ENCODE peak calls at places on chromosomes 11 and 22, in six cellular contexts. One of them, this sample, is unnamed.

GRCh38 chr11:67261942-67262681 is 4.2 kb upstream of the GRK2 start:
- DNase-seq in H9: no peak
- DNase-seq in IMR-90: no peak
- DNase-seq in mesendoderm: peak
- DNase-seq in neuronal stem cell: no peak
- DNase-seq in H1: no peak
- DNase-seq in this sample: no peak

GRCh38 chr11:17267576-17267975 is 9.0 kb upstream of the NUCB2 start:
- DNase-seq in neuronal stem cell: no peak
- DNase-seq in H1: no peak
- DNase-seq in H9: no peak
- DNase-seq in mesendoderm: peak
- DNase-seq in IMR-90: peak
- DNase-seq in this sample: peak

GRCh38 chr11:72686639-72687215 is 12.5 kb upstream of the PDE2A start:
- DNase-seq in neuronal stem cell: no peak
- DNase-seq in mesendoderm: no peak
- DNase-seq in H1: no peak
- DNase-seq in H9: no peak
- DNase-seq in IMR-90: peak
- DNase-seq in this sample: no peak

GRCh38 chr11:1763796-1764661 is at the start of gene CTSD:
- DNase-seq in IMR-90: peak
- DNase-seq in H1: peak
- DNase-seq in H9: peak
- DNase-seq in neuronal stem cell: peak
- DNase-seq in mesendoderm: peak
- DNase-seq in this sample: peak

GRCh38 chr11:95341246-95341645 is 110.2 kb upstream of the SESN3 start:
- DNase-seq in neuronal stem cell: no peak
- DNase-seq in H9: no peak
- DNase-seq in IMR-90: no peak
- DNase-seq in mesendoderm: no peak
- DNase-seq in H1: no peak
- DNase-seq in this sample: no peak

GRCh38 chr11:10930224-10930960 is 72.5 kb upstream of the ZBED5 start:
- DNase-seq in mesendoderm: peak
- DNase-seq in neuronal stem cell: no peak
- DNase-seq in IMR-90: peak
- DNase-seq in H9: no peak
- DNase-seq in H1: no peak
- DNase-seq in this sample: peak

GRCh38 chr22:49398646-49399045 is 429.0 kb downstream of the BRD1 start:
- DNase-seq in mesendoderm: no peak
- DNase-seq in H1: no peak
- DNase-seq in neuronal stem cell: no peak
- DNase-seq in IMR-90: no peak
- DNase-seq in H9: peak
- DNase-seq in this sample: no peak

GRCh38 chr11:34682822-34683221 is 61.9 kb downstream of the EHF start:
- DNase-seq in H9: no peak
- DNase-seq in mesendoderm: peak
- DNase-seq in H1: no peak
- DNase-seq in neuronal stem cell: no peak
- DNase-seq in IMR-90: peak
- DNase-seq in this sample: peak

GRCh38 chr22:40747361-40747760 is 68.1 kb downstream of the MCHR1 start:
- DNase-seq in H1: no peak
- DNase-seq in mesendoderm: no peak
- DNase-seq in neuronal stem cell: no peak
- DNase-seq in IMR-90: no peak
- DNase-seq in H9: no peak
- DNase-seq in this sample: no peak

GRCh38 chr22:36337365-36338130 is 50.2 kb downstream of the MYH9 start:
- DNase-seq in H9: no peak
- DNase-seq in H1: no peak
- DNase-seq in neuronal stem cell: no peak
- DNase-seq in IMR-90: no peak
- DNase-seq in mesendoderm: no peak
- DNase-seq in this sample: no peak

GRCh38 chr22:42794551-42795510 is 62.2 kb downstream of the ARFGAP3 start:
- DNase-seq in neuronal stem cell: no peak
- DNase-seq in IMR-90: no peak
- DNase-seq in H1: no peak
- DNase-seq in mesendoderm: peak
- DNase-seq in H9: peak
- DNase-seq in this sample: peak

GRCh38 chr11:35511666-35512065 is 13.8 kb downstream of the PAMR1 start:
- DNase-seq in neuronal stem cell: no peak
- DNase-seq in H9: no peak
- DNase-seq in mesendoderm: peak
- DNase-seq in H1: no peak
- DNase-seq in IMR-90: peak
- DNase-seq in this sample: peak

GRCh38 chr11:63906087-63906486 is 10.9 kb downstream of the RCOR2 start:
- DNase-seq in H1: no peak
- DNase-seq in mesendoderm: no peak
- DNase-seq in neuronal stem cell: no peak
- DNase-seq in H9: no peak
- DNase-seq in IMR-90: no peak
- DNase-seq in this sample: no peak

GRCh38 chr22:20777420-20778177 is 3.7 kb downstream of the SERPIND1 start:
- DNase-seq in H1: no peak
- DNase-seq in mesendoderm: peak
- DNase-seq in neuronal stem cell: no peak
- DNase-seq in IMR-90: peak
- DNase-seq in H9: no peak
- DNase-seq in this sample: peak

GRCh38 chr11:122882809-122883681 is 486 bp downstream of the JHY start:
- DNase-seq in mesendoderm: peak
- DNase-seq in H1: peak
- DNase-seq in H9: peak
- DNase-seq in neuronal stem cell: peak
- DNase-seq in IMR-90: peak
- DNase-seq in this sample: peak

GRCh38 chr11:10771457-10771856 is 20.4 kb downstream of the CTR9 start:
- DNase-seq in IMR-90: no peak
- DNase-seq in H1: no peak
- DNase-seq in H9: no peak
- DNase-seq in neuronal stem cell: no peak
- DNase-seq in mesendoderm: no peak
- DNase-seq in this sample: no peak

GRCh38 chr22:17201285-17201945 is 17.8 kb downstream of the ADA2 start:
- DNase-seq in H1: no peak
- DNase-seq in mesendoderm: peak
- DNase-seq in H9: no peak
- DNase-seq in neuronal stem cell: no peak
- DNase-seq in IMR-90: peak
- DNase-seq in this sample: peak

GRCh38 chr22:24976442-24977218 is 24.1 kb downstream of the KIAA1671 start:
- DNase-seq in IMR-90: no peak
- DNase-seq in H1: no peak
- DNase-seq in mesendoderm: no peak
- DNase-seq in neuronal stem cell: no peak
- DNase-seq in H9: no peak
- DNase-seq in this sample: no peak

GRCh38 chr22:38202437-38203089 is 769 bp downstream of the MAFF start:
- DNase-seq in neuronal stem cell: no peak
- DNase-seq in H1: peak
- DNase-seq in IMR-90: peak
- DNase-seq in mesendoderm: peak
- DNase-seq in H9: peak
- DNase-seq in this sample: peak

GRCh38 chr11:85948884-85949283 is 93.7 kb downstream of the CCDC83 start:
- DNase-seq in H1: no peak
- DNase-seq in H9: no peak
- DNase-seq in mesendoderm: no peak
- DNase-seq in neuronal stem cell: no peak
- DNase-seq in IMR-90: peak
- DNase-seq in this sample: no peak

GRCh38 chr11:71302911-71303310 is 50.5 kb upstream of the SHANK2 start:
- DNase-seq in H1: peak
- DNase-seq in mesendoderm: peak
- DNase-seq in neuronal stem cell: no peak
- DNase-seq in IMR-90: no peak
- DNase-seq in H9: peak
- DNase-seq in this sample: peak

GRCh38 chr11:35563413-35564245 is 38.2 kb upstream of the PAMR1 start:
- DNase-seq in neuronal stem cell: no peak
- DNase-seq in IMR-90: peak
- DNase-seq in H9: no peak
- DNase-seq in mesendoderm: no peak
- DNase-seq in H1: no peak
- DNase-seq in this sample: no peak

GRCh38 chr22:23569716-23570115 is 10.4 kb downstream of the IGLL1 start:
- DNase-seq in H9: no peak
- DNase-seq in mesendoderm: no peak
- DNase-seq in neuronal stem cell: no peak
- DNase-seq in H1: no peak
- DNase-seq in IMR-90: no peak
- DNase-seq in this sample: no peak

GRCh38 chr11:75233688-75234295 is 6.8 kb upstream of the TPBGL start:
- DNase-seq in IMR-90: peak
- DNase-seq in mesendoderm: peak
- DNase-seq in H9: peak
- DNase-seq in neuronal stem cell: peak
- DNase-seq in H1: peak
- DNase-seq in this sample: peak

GRCh38 chr11:2180775-2181370 is 9.3 kb upstream of the TH start:
- DNase-seq in H1: no peak
- DNase-seq in H9: no peak
- DNase-seq in neuronal stem cell: no peak
- DNase-seq in mesendoderm: no peak
- DNase-seq in IMR-90: no peak
- DNase-seq in this sample: no peak

GRCh38 chr11:34358258-34358665 is 452 bp upstream of the ABTB2 start:
- DNase-seq in H1: no peak
- DNase-seq in H9: no peak
- DNase-seq in IMR-90: peak
- DNase-seq in mesendoderm: peak
- DNase-seq in neuronal stem cell: peak
- DNase-seq in this sample: peak

GRCh38 chr11:17353228-17354021 is 1.8 kb downstream of the NCR3LG1 start:
- DNase-seq in neuronal stem cell: peak
- DNase-seq in H9: peak
- DNase-seq in mesendoderm: peak
- DNase-seq in IMR-90: peak
- DNase-seq in H1: peak
- DNase-seq in this sample: peak

GRCh38 chr11:83070044-83070877 is 1.4 kb downstream of the RAB30 start:
- DNase-seq in IMR-90: peak
- DNase-seq in mesendoderm: peak
- DNase-seq in H9: peak
- DNase-seq in neuronal stem cell: peak
- DNase-seq in H1: no peak
- DNase-seq in this sample: peak

GRCh38 chr11:65437436-65438227 is 15.0 kb downstream of the NEAT1 start:
- DNase-seq in H1: peak
- DNase-seq in mesendoderm: no peak
- DNase-seq in IMR-90: peak
- DNase-seq in neuronal stem cell: no peak
- DNase-seq in H9: no peak
- DNase-seq in this sample: peak

GRCh38 chr11:106697058-106697457 is 321.2 kb downstream of the GUCY1A2 start:
- DNase-seq in H1: no peak
- DNase-seq in mesendoderm: no peak
- DNase-seq in neuronal stem cell: no peak
- DNase-seq in H9: no peak
- DNase-seq in IMR-90: peak
- DNase-seq in this sample: peak

GRCh38 chr11:126585388-126586302 is 230.2 kb downstream of the ST3GAL4 start:
- DNase-seq in H1: no peak
- DNase-seq in neuronal stem cell: no peak
- DNase-seq in mesendoderm: peak
- DNase-seq in H9: peak
- DNase-seq in IMR-90: peak
- DNase-seq in this sample: peak

GRCh38 chr11:102238287-102238894 is 78.9 kb upstream of the BIRC3 start:
- DNase-seq in mesendoderm: no peak
- DNase-seq in IMR-90: no peak
- DNase-seq in H9: no peak
- DNase-seq in neuronal stem cell: no peak
- DNase-seq in H1: no peak
- DNase-seq in this sample: no peak

DNA sequence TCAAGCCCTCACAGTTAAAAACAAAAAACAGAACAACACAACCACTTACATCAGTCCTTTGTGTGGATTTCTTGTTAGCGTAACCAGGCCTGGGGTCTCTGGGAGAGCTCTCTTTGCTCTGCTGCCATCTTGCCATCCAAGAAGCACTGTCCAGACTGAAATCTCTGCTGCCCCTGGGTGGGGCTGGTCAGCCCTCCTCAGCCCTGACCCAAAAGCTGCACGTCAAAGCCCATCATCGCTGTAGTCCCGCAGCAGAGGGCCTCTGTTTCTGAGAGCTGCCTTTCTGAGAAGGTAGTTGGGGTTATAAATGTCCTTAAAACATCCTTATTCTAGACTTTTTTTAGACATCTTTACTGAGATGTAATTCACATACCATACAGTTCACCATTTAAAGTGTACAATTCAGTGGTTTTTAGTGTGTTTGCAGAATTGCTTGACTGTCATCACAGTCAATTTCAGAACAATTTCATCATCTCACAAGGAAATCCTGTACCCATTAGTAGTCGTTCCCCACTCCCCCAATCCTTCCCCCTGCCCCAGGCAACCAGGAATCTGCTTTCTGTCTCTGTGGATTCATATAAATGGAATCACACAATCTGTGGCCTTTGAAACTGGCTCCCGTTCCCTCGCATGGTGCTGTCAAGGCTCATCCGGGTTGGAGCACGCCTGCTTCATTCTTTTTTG is 94.8 kb downstream of the TBC1D22A start:
- DNase-seq in IMR-90: no peak
- DNase-seq in H1: no peak
- DNase-seq in H9: no peak
- DNase-seq in neuronal stem cell: no peak
- DNase-seq in mesendoderm: no peak
- DNase-seq in this sample: no peak
- H2BK15ac ChIP-seq in IMR-90: no peak
- H2BK15ac ChIP-seq in H1: no peak
- H2BK15ac ChIP-seq in H9: no peak
- H2BK15ac ChIP-seq in neuronal stem cell: no peak
- H2BK15ac ChIP-seq in mesendoderm: no peak
- H2BK15ac ChIP-seq in this sample: no peak

GRCh38 chr11:112160452-112160851 is 3.4 kb downstream of the IL18 start:
- DNase-seq in H9: no peak
- DNase-seq in H1: no peak
- DNase-seq in neuronal stem cell: no peak
- DNase-seq in IMR-90: no peak
- DNase-seq in mesendoderm: no peak
- DNase-seq in this sample: no peak
- H2BK5ac ChIP-seq in H9: no peak
- H2BK5ac ChIP-seq in H1: no peak
- H2BK5ac ChIP-seq in neuronal stem cell: no peak
- H2BK5ac ChIP-seq in IMR-90: no peak
- H2BK5ac ChIP-seq in mesendoderm: no peak
- H2BK5ac ChIP-seq in this sample: no peak

GRCh38 chr22:27766679-27767078 is 34.9 kb downstream of the MN1 start:
- DNase-seq in mesendoderm: no peak
- DNase-seq in IMR-90: no peak
- DNase-seq in H9: no peak
- DNase-seq in H1: no peak
- DNase-seq in neuronal stem cell: no peak
- DNase-seq in this sample: no peak
- H2BK15ac ChIP-seq in mesendoderm: no peak
- H2BK15ac ChIP-seq in IMR-90: no peak
- H2BK15ac ChIP-seq in H9: no peak
- H2BK15ac ChIP-seq in H1: no peak
- H2BK15ac ChIP-seq in neuronal stem cell: no peak
- H2BK15ac ChIP-seq in this sample: no peak

GRCh38 chr11:110314366-110315095 is 18.1 kb upstream of the RDX start:
- DNase-seq in IMR-90: no peak
- DNase-seq in H1: no peak
- DNase-seq in H9: no peak
- DNase-seq in neuronal stem cell: no peak
- DNase-seq in mesendoderm: no peak
- DNase-seq in this sample: no peak
- H2BK5ac ChIP-seq in IMR-90: no peak
- H2BK5ac ChIP-seq in H1: no peak
- H2BK5ac ChIP-seq in H9: no peak
- H2BK5ac ChIP-seq in neuronal stem cell: no peak
- H2BK5ac ChIP-seq in mesendoderm: no peak
- H2BK5ac ChIP-seq in this sample: peak

This sample was measured in mesenchymal stem cell.